ENCODE peak calls at places on chromosomes 4 and X, in six cellular contexts. Z is stomach; P is A549; X is activated naive CD8-positive, alpha-beta T cell treated with anti-CD3 and anti-CD28 coated beads for 36 hours; R is RPMI8226; B is T-helper 1 cell. O is an unnamed sample.

GRCh38 chrX:19070555-19070994 is 51.7 kb downstream of the ADGRG2 start:
- DNase-seq in B (no peak), X (no peak), R (no peak), Z (no peak), P (no peak), O (no peak)

GRCh38 chr4:188113156-188113555 is 3.8 kb upstream of the TRIML2 start:
- DNase-seq in R (no peak), Z (no peak), B (no peak), P (no peak), X (no peak), O (no peak)

GRCh38 chr4:772118-772517 is 53.8 kb downstream of the CPLX1 start:
- DNase-seq in X (no peak), Z (no peak), B (no peak), R (no peak), P (no peak), O (no peak)

GRCh38 chr4:133910165-133910564 is 291.4 kb downstream of the PABPC4L start:
- DNase-seq in Z (no peak), B (no peak), P (no peak), X (no peak), R (no peak), O (no peak)

GRCh38 chrX:155009994-155010472 is 12.5 kb downstream of the F8 start:
- DNase-seq in B (no peak), R (no peak), Z (no peak), X (no peak), P (no peak), O (no peak)

GRCh38 chr4:186298034-186298647 is 32.2 kb downstream of the F11 start:
- DNase-seq in R (no peak), X (peak), B (no peak), P (no peak), Z (no peak), O (no peak)

GRCh38 chr4:16083217-16084191 is at the start of gene PROM1:
- DNase-seq in R (no peak), B (no peak), Z (peak), P (no peak), X (peak), O (peak)

GRCh38 chr4:79788884-79789283 is 284.1 kb downstream of the ANTXR2 start:
- DNase-seq in R (no peak), X (no peak), P (no peak), B (no peak), Z (no peak), O (no peak)

GRCh38 chr4:89674876-89675459 is 162.0 kb downstream of the SNCA start:
- DNase-seq in X (no peak), B (no peak), R (no peak), P (no peak), Z (no peak), O (no peak)

GRCh38 chrX:23803931-23804381 is 21.0 kb downstream of the SAT1 start:
- DNase-seq in Z (peak), X (no peak), B (no peak), P (peak), R (no peak), O (no peak)

GRCh38 chrX:12693754-12694153 is 97.5 kb upstream of the PRPS2 start:
- DNase-seq in Z (no peak), X (no peak), P (no peak), B (no peak), R (no peak), O (no peak)

GRCh38 chrX:16664626-16665025 is 14.7 kb downstream of the S100G start:
- DNase-seq in Z (no peak), P (no peak), B (no peak), X (no peak), R (no peak), O (no peak)

GRCh38 chrX:68090266-68090665 is 343.0 kb downstream of the OPHN1 start:
- DNase-seq in B (no peak), P (no peak), X (no peak), R (no peak), Z (no peak), O (no peak)

GRCh38 chr4:185640809-185641675 is 105.7 kb upstream of the PDLIM3 start:
- DNase-seq in X (no peak), R (peak), P (peak), B (no peak), Z (no peak), O (no peak)

GRCh38 chr4:184386271-184386781 is 88.0 kb downstream of the IRF2 start:
- DNase-seq in P (no peak), Z (peak), R (no peak), X (no peak), B (no peak), O (no peak)

GRCh38 chrX:74509989-74510388 is 88.7 kb downstream of the SLC16A2 start:
- DNase-seq in R (no peak), B (no peak), X (no peak), P (no peak), Z (no peak), O (no peak)

GRCh38 chrX:103343105-103343504 is 13.1 kb downstream of the TCEAL7 start:
- DNase-seq in X (peak), P (peak), B (no peak), R (peak), Z (peak), O (peak)

GRCh38 chrX:110204986-110205385 is 112.9 kb downstream of the AMMECR1 start:
- DNase-seq in B (no peak), R (no peak), P (no peak), X (no peak), Z (no peak), O (no peak)

GRCh38 chr4:72352746-72353145 is 216.3 kb downstream of the ADAMTS3 start:
- DNase-seq in R (no peak), B (no peak), X (no peak), P (no peak), Z (no peak), O (no peak)

GRCh38 chr4:13905543-13905942 is 278.0 kb upstream of the BOD1L1 start:
- DNase-seq in R (no peak), Z (no peak), B (no peak), P (no peak), X (no peak), O (no peak)

GRCh38 chrX:120751683-120752082 is 121.8 kb upstream of the C1GALT1C1 start:
- DNase-seq in P (no peak), B (no peak), R (no peak), Z (no peak), X (no peak), O (no peak)

GRCh38 chr4:54657556-54658313 is at the start of gene KIT:
- DNase-seq in B (no peak), Z (peak), R (peak), P (no peak), X (peak), O (peak)

GRCh38 chr4:113899260-113900177 is 79.9 kb downstream of the ARSJ start:
- DNase-seq in R (no peak), Z (no peak), X (no peak), B (no peak), P (no peak), O (peak)

GRCh38 chr4:10160280-10160856 is 43.8 kb upstream of the WDR1 start:
- DNase-seq in Z (no peak), X (no peak), R (no peak), B (no peak), P (no peak), O (no peak)

GRCh38 chr4:738781-739280 is 33.2 kb downstream of the PCGF3 start:
- DNase-seq in R (no peak), B (no peak), P (no peak), X (no peak), Z (no peak), O (no peak)

GRCh38 chr4:161714928-161715327 is 448.9 kb downstream of the FSTL5 start:
- DNase-seq in R (no peak), P (no peak), B (no peak), X (no peak), Z (no peak), O (no peak)

GRCh38 chr4:185773419-185773818 is 38.6 kb downstream of the SORBS2 start:
- DNase-seq in B (no peak), R (no peak), X (no peak), P (no peak), Z (peak), O (no peak)

GRCh38 chr4:74146581-74147129 is 11.3 kb upstream of the MTHFD2L start:
- DNase-seq in X (no peak), R (no peak), Z (no peak), P (no peak), B (no peak), O (no peak)

O was measured in activated CD8-positive, alpha-beta T cell treated with anti-CD3 and anti-CD28 coated beads for 36 hours.